ENCODE peak calls at places on chromosomes 13 and 19, in ten cellular contexts. One of them, this sample, is unnamed.

GRCh38 chr13:32164622-32165268 is 133.2 kb downstream of the FRY start:
- DNase-seq in stimulated activated CD8-positive, alpha-beta memory T cell treated with anti-CD3 and anti-CD28 coated beads, Interleukin-2, amount 100 ng/mL, for 1 hour: no peak
- DNase-seq in activated T-helper 1 cell treated with anti-CD3 and anti-CD28 coated beads, Interleukin-2, amount 50 U/mL, for 16 hours: no peak
- DNase-seq in pancreas: peak
- DNase-seq in stomach: no peak
- DNase-seq in T-helper 1 cell: no peak
- DNase-seq in M059J: peak
- DNase-seq in upper lobe of right lung: no peak
- DNase-seq in activated CD4-positive, alpha-beta memory T cell treated with anti-CD3 and anti-CD28 coated beads for 36 hours: peak
- DNase-seq in NCI-H1417: peak
- DNase-seq in this sample: no peak

GRCh38 chr19:4676955-4677731 is 7.0 kb upstream of the MYDGF start:
- DNase-seq in upper lobe of right lung: no peak
- DNase-seq in activated T-helper 1 cell treated with anti-CD3 and anti-CD28 coated beads, Interleukin-2, amount 50 U/mL, for 16 hours: no peak
- DNase-seq in M059J: peak
- DNase-seq in pancreas: peak
- DNase-seq in NCI-H1417: no peak
- DNase-seq in T-helper 1 cell: no peak
- DNase-seq in activated CD4-positive, alpha-beta memory T cell treated with anti-CD3 and anti-CD28 coated beads for 36 hours: peak
- DNase-seq in stomach: peak
- DNase-seq in stimulated activated CD8-positive, alpha-beta memory T cell treated with anti-CD3 and anti-CD28 coated beads, Interleukin-2, amount 100 ng/mL, for 1 hour: no peak
- DNase-seq in this sample: peak

GRCh38 chr19:11401808-11402543 is 17.1 kb downstream of the RGL3 start:
- DNase-seq in activated T-helper 1 cell treated with anti-CD3 and anti-CD28 coated beads, Interleukin-2, amount 50 U/mL, for 16 hours: no peak
- DNase-seq in NCI-H1417: no peak
- DNase-seq in M059J: no peak
- DNase-seq in T-helper 1 cell: no peak
- DNase-seq in upper lobe of right lung: no peak
- DNase-seq in stomach: no peak
- DNase-seq in stimulated activated CD8-positive, alpha-beta memory T cell treated with anti-CD3 and anti-CD28 coated beads, Interleukin-2, amount 100 ng/mL, for 1 hour: no peak
- DNase-seq in activated CD4-positive, alpha-beta memory T cell treated with anti-CD3 and anti-CD28 coated beads for 36 hours: no peak
- DNase-seq in pancreas: no peak
- DNase-seq in this sample: no peak

GRCh38 chr19:56290104-56290503 is 17.6 kb downstream of the EDDM13 start:
- DNase-seq in M059J: no peak
- DNase-seq in activated T-helper 1 cell treated with anti-CD3 and anti-CD28 coated beads, Interleukin-2, amount 50 U/mL, for 16 hours: no peak
- DNase-seq in T-helper 1 cell: no peak
- DNase-seq in activated CD4-positive, alpha-beta memory T cell treated with anti-CD3 and anti-CD28 coated beads for 36 hours: no peak
- DNase-seq in stimulated activated CD8-positive, alpha-beta memory T cell treated with anti-CD3 and anti-CD28 coated beads, Interleukin-2, amount 100 ng/mL, for 1 hour: no peak
- DNase-seq in upper lobe of right lung: no peak
- DNase-seq in stomach: no peak
- DNase-seq in NCI-H1417: no peak
- DNase-seq in pancreas: no peak
- DNase-seq in this sample: no peak

GRCh38 chr19:8456064-8456463 is 11.3 kb downstream of the HNRNPM start:
- DNase-seq in upper lobe of right lung: no peak
- DNase-seq in activated T-helper 1 cell treated with anti-CD3 and anti-CD28 coated beads, Interleukin-2, amount 50 U/mL, for 16 hours: no peak
- DNase-seq in M059J: no peak
- DNase-seq in stomach: no peak
- DNase-seq in T-helper 1 cell: no peak
- DNase-seq in pancreas: no peak
- DNase-seq in NCI-H1417: no peak
- DNase-seq in activated CD4-positive, alpha-beta memory T cell treated with anti-CD3 and anti-CD28 coated beads for 36 hours: no peak
- DNase-seq in stimulated activated CD8-positive, alpha-beta memory T cell treated with anti-CD3 and anti-CD28 coated beads, Interleukin-2, amount 100 ng/mL, for 1 hour: no peak
- DNase-seq in this sample: no peak

GRCh38 chr13:23609414-23610186 is 39.4 kb downstream of the TNFRSF19 start:
- DNase-seq in pancreas: no peak
- DNase-seq in activated T-helper 1 cell treated with anti-CD3 and anti-CD28 coated beads, Interleukin-2, amount 50 U/mL, for 16 hours: no peak
- DNase-seq in NCI-H1417: no peak
- DNase-seq in stimulated activated CD8-positive, alpha-beta memory T cell treated with anti-CD3 and anti-CD28 coated beads, Interleukin-2, amount 100 ng/mL, for 1 hour: no peak
- DNase-seq in stomach: no peak
- DNase-seq in M059J: peak
- DNase-seq in T-helper 1 cell: no peak
- DNase-seq in upper lobe of right lung: no peak
- DNase-seq in activated CD4-positive, alpha-beta memory T cell treated with anti-CD3 and anti-CD28 coated beads for 36 hours: no peak
- DNase-seq in this sample: no peak

GRCh38 chr13:49220856-49221614 is 897 bp downstream of the MLNR start:
- DNase-seq in activated T-helper 1 cell treated with anti-CD3 and anti-CD28 coated beads, Interleukin-2, amount 50 U/mL, for 16 hours: no peak
- DNase-seq in T-helper 1 cell: peak
- DNase-seq in pancreas: no peak
- DNase-seq in activated CD4-positive, alpha-beta memory T cell treated with anti-CD3 and anti-CD28 coated beads for 36 hours: peak
- DNase-seq in stimulated activated CD8-positive, alpha-beta memory T cell treated with anti-CD3 and anti-CD28 coated beads, Interleukin-2, amount 100 ng/mL, for 1 hour: no peak
- DNase-seq in M059J: no peak
- DNase-seq in stomach: no peak
- DNase-seq in NCI-H1417: no peak
- DNase-seq in upper lobe of right lung: peak
- DNase-seq in this sample: no peak

GRCh38 chr19:27964165-27964564 is 1248.8 kb downstream of the UQCRFS1 start:
- DNase-seq in stimulated activated CD8-positive, alpha-beta memory T cell treated with anti-CD3 and anti-CD28 coated beads, Interleukin-2, amount 100 ng/mL, for 1 hour: no peak
- DNase-seq in T-helper 1 cell: no peak
- DNase-seq in upper lobe of right lung: no peak
- DNase-seq in pancreas: no peak
- DNase-seq in NCI-H1417: no peak
- DNase-seq in stomach: no peak
- DNase-seq in activated T-helper 1 cell treated with anti-CD3 and anti-CD28 coated beads, Interleukin-2, amount 50 U/mL, for 16 hours: no peak
- DNase-seq in activated CD4-positive, alpha-beta memory T cell treated with anti-CD3 and anti-CD28 coated beads for 36 hours: no peak
- DNase-seq in M059J: no peak
- DNase-seq in this sample: no peak

GRCh38 chr13:80133631-80134083 is 207.3 kb downstream of the SPRY2 start:
- DNase-seq in upper lobe of right lung: no peak
- DNase-seq in activated T-helper 1 cell treated with anti-CD3 and anti-CD28 coated beads, Interleukin-2, amount 50 U/mL, for 16 hours: no peak
- DNase-seq in stomach: no peak
- DNase-seq in M059J: no peak
- DNase-seq in pancreas: no peak
- DNase-seq in NCI-H1417: no peak
- DNase-seq in T-helper 1 cell: no peak
- DNase-seq in activated CD4-positive, alpha-beta memory T cell treated with anti-CD3 and anti-CD28 coated beads for 36 hours: no peak
- DNase-seq in stimulated activated CD8-positive, alpha-beta memory T cell treated with anti-CD3 and anti-CD28 coated beads, Interleukin-2, amount 100 ng/mL, for 1 hour: no peak
- DNase-seq in this sample: peak

GRCh38 chr19:3626473-3627350 is at the start of gene CACTIN:
- DNase-seq in pancreas: peak
- DNase-seq in stimulated activated CD8-positive, alpha-beta memory T cell treated with anti-CD3 and anti-CD28 coated beads, Interleukin-2, amount 100 ng/mL, for 1 hour: peak
- DNase-seq in activated CD4-positive, alpha-beta memory T cell treated with anti-CD3 and anti-CD28 coated beads for 36 hours: peak
- DNase-seq in NCI-H1417: peak
- DNase-seq in stomach: peak
- DNase-seq in T-helper 1 cell: peak
- DNase-seq in upper lobe of right lung: peak
- DNase-seq in activated T-helper 1 cell treated with anti-CD3 and anti-CD28 coated beads, Interleukin-2, amount 50 U/mL, for 16 hours: peak
- DNase-seq in M059J: peak
- DNase-seq in this sample: peak

GRCh38 chr19:37572203-37572602 is 22.4 kb downstream of the ZNF571 start:
- DNase-seq in activated T-helper 1 cell treated with anti-CD3 and anti-CD28 coated beads, Interleukin-2, amount 50 U/mL, for 16 hours: no peak
- DNase-seq in pancreas: no peak
- DNase-seq in T-helper 1 cell: no peak
- DNase-seq in NCI-H1417: no peak
- DNase-seq in upper lobe of right lung: no peak
- DNase-seq in stomach: no peak
- DNase-seq in stimulated activated CD8-positive, alpha-beta memory T cell treated with anti-CD3 and anti-CD28 coated beads, Interleukin-2, amount 100 ng/mL, for 1 hour: no peak
- DNase-seq in M059J: peak
- DNase-seq in activated CD4-positive, alpha-beta memory T cell treated with anti-CD3 and anti-CD28 coated beads for 36 hours: no peak
- DNase-seq in this sample: no peak

GRCh38 chr13:35964764-35965163 is 166.4 kb downstream of the DCLK1 start:
- DNase-seq in M059J: peak
- DNase-seq in pancreas: no peak
- DNase-seq in NCI-H1417: no peak
- DNase-seq in stomach: no peak
- DNase-seq in stimulated activated CD8-positive, alpha-beta memory T cell treated with anti-CD3 and anti-CD28 coated beads, Interleukin-2, amount 100 ng/mL, for 1 hour: no peak
- DNase-seq in activated T-helper 1 cell treated with anti-CD3 and anti-CD28 coated beads, Interleukin-2, amount 50 U/mL, for 16 hours: no peak
- DNase-seq in T-helper 1 cell: no peak
- DNase-seq in upper lobe of right lung: no peak
- DNase-seq in activated CD4-positive, alpha-beta memory T cell treated with anti-CD3 and anti-CD28 coated beads for 36 hours: no peak
- DNase-seq in this sample: no peak